ENCODE peak calls at places on chromosome 14, in ten cellular contexts. Y is thoracic aorta; H is endodermal cell; E is colonic mucosa; G is fibroblast of lung; Z is stomach; X is psoas muscle; M is lung; W is CD8-positive, alpha-beta T cell; C is CD4-positive, alpha-beta memory T cell. S is an unnamed sample. For H3K27me3, the result is how much of the 10 kb centered on the place peaks cover.

GRCh38 chr14:106790189-106791036 is 1264.0 kb downstream of the TMEM121 start:
- DNase-seq in X (peak), Z (peak), M (peak), G (no peak), C (peak), E (peak), Y (no peak), H (peak), W (peak), S (no peak)

GRCh38 chr14:99067927-99068326 is 204.1 kb downstream of the BCL11B start:
- DNase-seq in M (no peak), W (no peak), Y (no peak), G (no peak), E (peak), H (no peak), X (no peak), Z (no peak), C (no peak), S (no peak)

GRCh38 chr14:76055330-76055729 is 69.8 kb downstream of the IFT43 start:
- DNase-seq in Y (no peak), C (no peak), M (no peak), W (no peak), E (no peak), X (no peak), G (no peak), Z (no peak), H (no peak), S (no peak)

GRCh38 chr14:56810850-56811595 is 744 bp upstream of the OTX2 start:
- DNase-seq in X (no peak), Y (no peak), W (no peak), C (no peak), E (no peak), G (no peak), H (peak), Z (no peak), M (no peak), S (no peak)

GRCh38 chr14:37792124-37792523 is 196.7 kb downstream of the TTC6 start:
- DNase-seq in M (no peak), E (no peak), C (no peak), W (no peak), Z (no peak), H (no peak), Y (no peak), X (no peak), G (no peak), S (no peak)

GRCh38 chr14:87483651-87484260 is 509.2 kb downstream of the GALC start:
- DNase-seq in H (no peak), M (no peak), C (no peak), E (no peak), X (no peak), Z (peak), W (no peak), Y (no peak), G (peak), S (no peak)

GRCh38 chr14:41280745-41281144 is 325.9 kb upstream of the LRFN5 start:
- DNase-seq in E (no peak), M (no peak), G (peak), H (no peak), C (no peak), W (no peak), Z (no peak), X (no peak), Y (no peak), S (no peak)

GRCh38 chr14:49954171-49954631 is 61.3 kb downstream of the ARF6 start:
- DNase-seq in Y (no peak), W (no peak), G (peak), M (peak), Z (no peak), C (no peak), H (peak), X (peak), E (no peak), S (peak)

GRCh38 chr14:76551116-76551515 is 175.2 kb downstream of the ESRRB start:
- DNase-seq in E (no peak), G (no peak), Z (no peak), C (no peak), Y (no peak), H (peak), M (no peak), W (no peak), X (no peak), S (no peak)

GRCh38 chr14:106691601-106692291 is 1165.4 kb downstream of the TMEM121 start:
- DNase-seq in M (no peak), X (peak), H (peak), C (peak), Z (peak), E (peak), G (no peak), Y (no peak), W (peak), S (no peak)

GRCh38 chr14:85601246-85601645 is 71.3 kb downstream of the FLRT2 start:
- DNase-seq in W (no peak), Y (no peak), E (no peak), X (no peak), G (no peak), Z (no peak), H (no peak), M (no peak), C (no peak), S (no peak)

GRCh38 chr14:97233319-97233980 is 436.3 kb downstream of the VRK1 start:
- DNase-seq in M (no peak), X (no peak), G (no peak), Z (no peak), H (no peak), W (no peak), E (no peak), Y (no peak), C (no peak), S (no peak)

GRCh38 chr14:105601360-105602242 is 75.2 kb downstream of the TMEM121 start:
- DNase-seq in H (peak), E (no peak), Z (no peak), M (no peak), Y (no peak), C (no peak), X (no peak), G (no peak), W (no peak), S (no peak)

GRCh38 chr14:71742491-71742890 is 189.7 kb upstream of the RGS6 start:
- DNase-seq in H (no peak), W (no peak), Z (no peak), M (no peak), C (no peak), X (no peak), Y (no peak), E (no peak), G (no peak), S (peak)

GRCh38 chr14:73591690-73592448 is at the start of gene ACOT4:
- DNase-seq in X (no peak), Y (no peak), G (peak), M (peak), W (peak), E (peak), Z (peak), C (peak), H (peak), S (no peak)
- H3K4me3 ChIP-seq in X (peak), Y (peak), G (peak), M (peak), W (peak), E (peak), Z (peak), C (peak), H (peak), S (peak)

GRCh38 chr14:92325835-92326234 is 2.9 kb downstream of the SLC24A4 start:
- DNase-seq in Z (no peak), H (peak), E (no peak), C (no peak), X (no peak), M (no peak), Y (no peak), G (no peak), W (no peak), S (no peak)
- H3K27me3 ChIP-seq in Z (half or more), H (half or more), E (under half), C (under half), X (under half), M (under half), Y (under half), G (under half), W (under half), S (under half)

GRCh38 chr14:39488600-39488999 is 56.4 kb upstream of the FBXO33 start:
- DNase-seq in W (no peak), C (no peak), Z (no peak), H (peak), E (no peak), X (no peak), Y (no peak), G (peak), M (no peak), S (no peak)
- H3K4me3 ChIP-seq in W (no peak), C (no peak), Z (no peak), H (no peak), E (no peak), X (no peak), Y (no peak), G (no peak), M (no peak), S (no peak)

DNA sequence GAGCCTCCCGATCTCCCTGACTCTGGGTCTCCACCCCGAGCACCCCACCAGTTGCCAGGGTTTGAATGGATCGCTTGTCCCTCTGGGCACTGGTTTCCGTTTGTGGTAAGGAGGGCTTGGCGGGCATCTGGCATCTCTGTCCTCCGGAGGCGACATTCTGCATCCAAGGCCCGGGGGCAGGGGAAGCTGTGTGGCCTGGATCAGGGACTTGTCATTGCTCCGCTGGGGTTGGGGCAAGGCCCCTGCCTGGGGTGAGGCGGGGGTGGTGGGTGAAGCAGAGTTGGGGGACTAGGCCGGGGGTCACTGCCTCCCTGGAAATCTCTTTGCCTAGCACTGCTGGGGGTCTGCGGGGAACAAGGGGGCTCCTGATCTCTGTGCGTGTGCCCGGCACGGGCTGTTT is 30.2 kb downstream of the KIF26A start:
- DNase-seq in M (no peak), X (no peak), E (no peak), Y (no peak), H (no peak), Z (no peak), G (no peak), W (no peak), C (no peak), S (no peak)
- H3K27me3 ChIP-seq in M (under half), X (under half), E (under half), Y (under half), H (under half), Z (under half), G (under half), W (under half), C (under half), S (under half)